ENCODE peak calls at places on chromosomes 2 and 18, in four cellular contexts. C is left colon, F is foreskin melanocyte, X is ureter. H is an unnamed sample.

GRCh38 chr2:149732730-149733290 is 145.2 kb upstream of the MMADHC start:
- DNase-seq in C (no peak), X (no peak), F (no peak), H (no peak)

GRCh38 chr2:106852103-106852502 is 33.9 kb downstream of the ST6GAL2 start:
- DNase-seq in X (no peak), F (no peak), C (no peak), H (no peak)

GRCh38 chr2:234770081-234770506 is 181.7 kb upstream of the SH3BP4 start:
- DNase-seq in F (no peak), C (no peak), X (no peak), H (no peak)

GRCh38 chr2:239579081-239579480 is 178.3 kb upstream of the HDAC4 start:
- DNase-seq in X (no peak), F (no peak), C (peak; percentile 5), H (no peak)

GRCh38 chr2:175030380-175031271 is 25.4 kb upstream of the CHN1 start:
- DNase-seq in X (no peak), C (no peak), F (no peak), H (no peak)

GRCh38 chr18:13889661-13890060 is 25.7 kb downstream of the MC2R start:
- DNase-seq in C (no peak), X (no peak), F (peak; percentile 8), H (no peak)

GRCh38 chr2:74831693-74832530 is 2.0 kb upstream of the HK2 start:
- DNase-seq in C (no peak), F (peak; percentile 70), X (no peak), H (no peak)

GRCh38 chr18:63591725-63592124 is 4.6 kb downstream of the SERPINB13 start:
- DNase-seq in F (no peak), X (no peak), C (no peak), H (no peak)

GRCh38 chr2:203591642-203592041 is 56.5 kb upstream of the RAPH1 start:
- DNase-seq in X (no peak), F (no peak), C (no peak), H (no peak)

GRCh38 chr2:118492335-118492734 is 355.1 kb downstream of the EN1 start:
- DNase-seq in X (no peak), C (no peak), F (no peak), H (no peak)

GRCh38 chr18:13368080-13368813 is 149.7 kb downstream of the LDLRAD4 start:
- DNase-seq in C (no peak), X (no peak), F (no peak), H (peak; percentile 43)

GRCh38 chr2:74516070-74516633 is 1.9 kb downstream of the TLX2 start:
- DNase-seq in C (no peak), F (no peak), X (no peak), H (no peak)

GRCh38 chr2:68094111-68094510 is 31.3 kb upstream of the C1D start:
- DNase-seq in C (no peak), X (no peak), F (no peak), H (no peak)

GRCh38 chr2:25257931-25258771 is 83.6 kb downstream of the DNMT3A start:
- DNase-seq in C (no peak), F (no peak), X (no peak), H (no peak)

GRCh38 chr2:219252084-219252483 is 959 bp upstream of the TUBA4B start:
- DNase-seq in C (no peak), F (no peak), X (no peak), H (no peak)

GRCh38 chr2:55838653-55839052 is 84.9 kb downstream of the EFEMP1 start:
- DNase-seq in F (no peak), C (no peak), X (no peak), H (no peak)

GRCh38 chr2:38997784-38998183 is 108.1 kb downstream of the ARHGEF33 start:
- DNase-seq in F (peak; percentile 68), C (no peak), X (no peak), H (no peak)

GRCh38 chr2:190119257-190119656 is 56.7 kb upstream of the MSTN start:
- DNase-seq in X (no peak), C (no peak), F (no peak), H (no peak)

GRCh38 chr2:71608034-71608433 is 154.7 kb downstream of the DYSF start:
- DNase-seq in X (peak; percentile 17), C (peak; percentile 4), F (no peak), H (peak; percentile 52)

H was measured in coronary artery.